ENCODE peak calls at places on chromosome 2, in six cellular contexts. One of them, this sample, is unnamed.

GRCh38 chr2:217695033-217695520 is 307.7 kb downstream of the TNS1 start:
- DNase-seq in upper lobe of left lung: no peak
- DNase-seq in breast epithelium: peak; percentile 84
- DNase-seq in HCT116: no peak
- DNase-seq in endothelial cell of umbilical vein: no peak
- DNase-seq in SK-N-SH: no peak
- DNase-seq in this sample: no peak

GRCh38 chr2:105775809-105776559 is 31.3 kb downstream of the NCK2 start:
- DNase-seq in upper lobe of left lung: no peak
- DNase-seq in breast epithelium: no peak
- DNase-seq in HCT116: no peak
- DNase-seq in endothelial cell of umbilical vein: no peak
- DNase-seq in SK-N-SH: peak; percentile 44
- DNase-seq in this sample: no peak

GRCh38 chr2:113831156-113831555 is 58.7 kb upstream of the ACTR3 start:
- DNase-seq in upper lobe of left lung: no peak
- DNase-seq in breast epithelium: peak; percentile 27
- DNase-seq in HCT116: no peak
- DNase-seq in endothelial cell of umbilical vein: no peak
- DNase-seq in SK-N-SH: no peak
- DNase-seq in this sample: peak; percentile 7

GRCh38 chr2:180707867-180708205 is 272.6 kb upstream of the UBE2E3 start:
- DNase-seq in upper lobe of left lung: no peak
- DNase-seq in breast epithelium: no peak
- DNase-seq in HCT116: peak; percentile 16
- DNase-seq in endothelial cell of umbilical vein: peak; percentile 26
- DNase-seq in SK-N-SH: no peak
- DNase-seq in this sample: no peak

GRCh38 chr2:200442471-200442870 is 67.4 kb downstream of the KCTD18 start:
- DNase-seq in upper lobe of left lung: no peak
- DNase-seq in breast epithelium: no peak
- DNase-seq in HCT116: no peak
- DNase-seq in endothelial cell of umbilical vein: no peak
- DNase-seq in SK-N-SH: no peak
- DNase-seq in this sample: no peak

GRCh38 chr2:138219961-138220360 is 255.7 kb downstream of the HNMT start:
- DNase-seq in upper lobe of left lung: no peak
- DNase-seq in breast epithelium: no peak
- DNase-seq in HCT116: no peak
- DNase-seq in endothelial cell of umbilical vein: no peak
- DNase-seq in SK-N-SH: no peak
- DNase-seq in this sample: no peak

GRCh38 chr2:233386382-233387041 is 32.2 kb downstream of the DGKD start:
- DNase-seq in upper lobe of left lung: no peak
- DNase-seq in breast epithelium: no peak
- DNase-seq in HCT116: no peak
- DNase-seq in endothelial cell of umbilical vein: peak; percentile 20
- DNase-seq in SK-N-SH: no peak
- DNase-seq in this sample: no peak

GRCh38 chr2:86776532-86776931 is 14.2 kb downstream of the CD8A start:
- DNase-seq in upper lobe of left lung: no peak
- DNase-seq in breast epithelium: no peak
- DNase-seq in HCT116: no peak
- DNase-seq in endothelial cell of umbilical vein: no peak
- DNase-seq in SK-N-SH: no peak
- DNase-seq in this sample: no peak

GRCh38 chr2:23585218-23585945 is 200.4 kb downstream of the KLHL29 start:
- DNase-seq in upper lobe of left lung: no peak
- DNase-seq in breast epithelium: no peak
- DNase-seq in HCT116: no peak
- DNase-seq in endothelial cell of umbilical vein: no peak
- DNase-seq in SK-N-SH: no peak
- DNase-seq in this sample: no peak

GRCh38 chr2:130824492-130825061 is 12.1 kb upstream of the ARHGEF4 start:
- DNase-seq in upper lobe of left lung: no peak
- DNase-seq in breast epithelium: no peak
- DNase-seq in HCT116: no peak
- DNase-seq in endothelial cell of umbilical vein: peak; percentile 74
- DNase-seq in SK-N-SH: no peak
- DNase-seq in this sample: no peak

GRCh38 chr2:164028764-164029534 is 293.1 kb upstream of the FIGN start:
- DNase-seq in upper lobe of left lung: no peak
- DNase-seq in breast epithelium: no peak
- DNase-seq in HCT116: no peak
- DNase-seq in endothelial cell of umbilical vein: no peak
- DNase-seq in SK-N-SH: no peak
- DNase-seq in this sample: no peak

GRCh38 chr2:223560704-223561435 is 41.3 kb downstream of the SCG2 start:
- DNase-seq in upper lobe of left lung: no peak
- DNase-seq in breast epithelium: no peak
- DNase-seq in HCT116: peak; percentile 88
- DNase-seq in endothelial cell of umbilical vein: no peak
- DNase-seq in SK-N-SH: no peak
- DNase-seq in this sample: no peak

GRCh38 chr2:220789961-220790360 is 782.1 kb downstream of the EPHA4 start:
- DNase-seq in upper lobe of left lung: no peak
- DNase-seq in breast epithelium: no peak
- DNase-seq in HCT116: no peak
- DNase-seq in endothelial cell of umbilical vein: no peak
- DNase-seq in SK-N-SH: no peak
- DNase-seq in this sample: no peak

GRCh38 chr2:199861116-199861774 is 10.3 kb upstream of the FTCDNL1 start:
- DNase-seq in upper lobe of left lung: no peak
- DNase-seq in breast epithelium: no peak
- DNase-seq in HCT116: peak; percentile 19
- DNase-seq in endothelial cell of umbilical vein: peak; percentile 27
- DNase-seq in SK-N-SH: peak; percentile 18
- DNase-seq in this sample: no peak

GRCh38 chr2:67880291-67880761 is 182.5 kb downstream of the C1D start:
- DNase-seq in upper lobe of left lung: no peak
- DNase-seq in breast epithelium: peak; percentile 21
- DNase-seq in HCT116: no peak
- DNase-seq in endothelial cell of umbilical vein: no peak
- DNase-seq in SK-N-SH: peak; percentile 60
- DNase-seq in this sample: peak; percentile 58

GRCh38 chr2:65349863-65350262 is 82.5 kb downstream of the SPRED2 start:
- DNase-seq in upper lobe of left lung: peak; percentile 48
- DNase-seq in breast epithelium: no peak
- DNase-seq in HCT116: no peak
- DNase-seq in endothelial cell of umbilical vein: peak; percentile 71
- DNase-seq in SK-N-SH: peak; percentile 81
- DNase-seq in this sample: peak; percentile 28

GRCh38 chr2:55768991-55769390 is 75.3 kb upstream of the PNPT1 start:
- DNase-seq in upper lobe of left lung: no peak
- DNase-seq in breast epithelium: no peak
- DNase-seq in HCT116: no peak
- DNase-seq in endothelial cell of umbilical vein: no peak
- DNase-seq in SK-N-SH: no peak
- DNase-seq in this sample: no peak

GRCh38 chr2:120893874-120894584 is 158.4 kb downstream of the GLI2 start:
- DNase-seq in upper lobe of left lung: no peak
- DNase-seq in breast epithelium: no peak
- DNase-seq in HCT116: no peak
- DNase-seq in endothelial cell of umbilical vein: no peak
- DNase-seq in SK-N-SH: no peak
- DNase-seq in this sample: no peak

DNA sequence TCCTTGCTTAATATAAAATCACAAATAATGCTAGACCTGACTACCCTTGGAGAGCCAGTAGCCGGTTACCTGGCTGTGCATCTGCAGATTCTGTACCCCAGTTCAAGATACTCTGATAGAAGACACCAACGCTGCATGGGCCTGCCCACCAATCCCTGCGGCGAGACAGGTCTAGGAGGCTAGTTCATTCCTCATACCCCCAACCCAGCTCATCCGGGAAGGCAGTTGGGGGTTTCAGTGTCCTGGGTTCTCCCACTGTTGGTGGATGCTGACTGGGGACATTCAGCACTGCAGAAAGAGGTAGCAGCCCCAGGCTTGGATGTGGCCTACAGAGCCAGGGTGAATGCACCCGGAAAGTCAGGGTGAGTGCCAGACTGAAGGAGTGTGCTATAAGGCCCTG is 29.7 kb upstream of the ATP6V1B1 start:
- DNase-seq in upper lobe of left lung: no peak
- DNase-seq in breast epithelium: no peak
- DNase-seq in HCT116: no peak
- DNase-seq in endothelial cell of umbilical vein: no peak
- DNase-seq in SK-N-SH: no peak
- DNase-seq in this sample: no peak
- H3K27me3 ChIP-seq in upper lobe of left lung: peaks cover 42% of the 10 kb centered on the region
- H3K27me3 ChIP-seq in breast epithelium: no peaks in the 10 kb centered on the region
- H3K27me3 ChIP-seq in HCT116: no peaks in the 10 kb centered on the region
- H3K27me3 ChIP-seq in endothelial cell of umbilical vein: peaks cover 97% of the 10 kb centered on the region
- H3K27me3 ChIP-seq in SK-N-SH: no peaks in the 10 kb centered on the region
- H3K27me3 ChIP-seq in this sample: peaks cover 29% of the 10 kb centered on the region

DNA sequence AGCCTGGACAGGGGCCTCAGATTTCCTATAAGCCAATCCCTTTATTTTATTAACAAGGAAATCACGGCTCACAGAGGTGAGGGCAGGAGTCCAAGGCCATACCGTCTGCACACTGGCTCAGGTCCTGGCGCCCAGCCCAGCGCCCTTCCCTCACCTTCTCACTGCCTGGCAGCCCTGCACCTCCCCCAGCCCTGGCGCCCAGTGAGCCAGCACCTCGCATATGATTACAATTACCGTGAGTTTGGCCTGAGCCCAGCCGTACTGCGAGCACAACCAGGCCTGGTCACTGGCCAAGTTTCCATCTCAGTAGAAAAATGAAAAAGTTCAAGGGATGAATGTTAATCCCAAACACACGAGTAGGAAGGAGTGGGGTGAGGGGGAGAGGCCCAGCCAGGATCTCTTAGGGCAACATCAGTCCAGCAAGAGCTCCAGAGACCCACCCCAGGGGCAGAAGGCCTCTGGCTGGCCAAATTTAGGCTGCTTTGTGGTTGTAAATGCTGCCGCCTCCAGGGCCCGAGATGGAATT is 68.4 kb downstream of the MCFD2 start:
- DNase-seq in upper lobe of left lung: peak; percentile 97
- DNase-seq in breast epithelium: peak; percentile 96
- DNase-seq in HCT116: no peak
- DNase-seq in endothelial cell of umbilical vein: peak; percentile 96
- DNase-seq in SK-N-SH: peak; percentile 91
- DNase-seq in this sample: peak; percentile 95
- TF ChIP-seq POLR2AphosphoS5 in upper lobe of left lung: peak; percentile 89
- TF ChIP-seq POLR2AphosphoS5 in breast epithelium: peak; percentile 93
- TF ChIP-seq POLR2AphosphoS5 in HCT116: peak; percentile 37
- TF ChIP-seq POLR2AphosphoS5 in endothelial cell of umbilical vein: peak; percentile 57
- TF ChIP-seq POLR2AphosphoS5 in SK-N-SH: peak; percentile 98
- TF ChIP-seq POLR2AphosphoS5 in this sample: peak; percentile 94

GRCh38 chr2:10076511-10076910 is 3.7 kb downstream of the CYS1 start:
- DNase-seq in upper lobe of left lung: no peak
- DNase-seq in breast epithelium: no peak
- DNase-seq in HCT116: no peak
- DNase-seq in endothelial cell of umbilical vein: no peak
- DNase-seq in SK-N-SH: no peak
- DNase-seq in this sample: no peak

GRCh38 chr2:10075571-10076209 is 4.5 kb downstream of the CYS1 start:
- DNase-seq in upper lobe of left lung: no peak
- DNase-seq in breast epithelium: no peak
- DNase-seq in HCT116: no peak
- DNase-seq in endothelial cell of umbilical vein: no peak
- DNase-seq in SK-N-SH: no peak
- DNase-seq in this sample: no peak

GRCh38 chr2:10078704-10079191 is 1.5 kb downstream of the CYS1 start:
- DNase-seq in upper lobe of left lung: no peak
- DNase-seq in breast epithelium: no peak
- DNase-seq in HCT116: no peak
- DNase-seq in endothelial cell of umbilical vein: no peak
- DNase-seq in SK-N-SH: no peak
- DNase-seq in this sample: no peak

GRCh38 chr2:10078001-10078400 is 2.2 kb downstream of the CYS1 start:
- DNase-seq in upper lobe of left lung: no peak
- DNase-seq in breast epithelium: no peak
- DNase-seq in HCT116: no peak
- DNase-seq in endothelial cell of umbilical vein: no peak
- DNase-seq in SK-N-SH: no peak
- DNase-seq in this sample: no peak

GRCh38 chr2:10076988-10077527 is 3.2 kb downstream of the CYS1 start:
- DNase-seq in upper lobe of left lung: no peak
- DNase-seq in breast epithelium: no peak
- DNase-seq in HCT116: no peak
- DNase-seq in endothelial cell of umbilical vein: no peak
- DNase-seq in SK-N-SH: no peak
- DNase-seq in this sample: no peak
- H3K27me3 ChIP-seq in upper lobe of left lung: peaks cover 15% of the 10 kb centered on the region
- H3K27me3 ChIP-seq in breast epithelium: no peaks in the 10 kb centered on the region
- H3K27me3 ChIP-seq in HCT116: no peaks in the 10 kb centered on the region
- H3K27me3 ChIP-seq in endothelial cell of umbilical vein: peaks cover 41% of the 10 kb centered on the region
- H3K27me3 ChIP-seq in SK-N-SH: peaks cover 47% of the 10 kb centered on the region
- H3K27me3 ChIP-seq in this sample: no peaks in the 10 kb centered on the region

DNA sequence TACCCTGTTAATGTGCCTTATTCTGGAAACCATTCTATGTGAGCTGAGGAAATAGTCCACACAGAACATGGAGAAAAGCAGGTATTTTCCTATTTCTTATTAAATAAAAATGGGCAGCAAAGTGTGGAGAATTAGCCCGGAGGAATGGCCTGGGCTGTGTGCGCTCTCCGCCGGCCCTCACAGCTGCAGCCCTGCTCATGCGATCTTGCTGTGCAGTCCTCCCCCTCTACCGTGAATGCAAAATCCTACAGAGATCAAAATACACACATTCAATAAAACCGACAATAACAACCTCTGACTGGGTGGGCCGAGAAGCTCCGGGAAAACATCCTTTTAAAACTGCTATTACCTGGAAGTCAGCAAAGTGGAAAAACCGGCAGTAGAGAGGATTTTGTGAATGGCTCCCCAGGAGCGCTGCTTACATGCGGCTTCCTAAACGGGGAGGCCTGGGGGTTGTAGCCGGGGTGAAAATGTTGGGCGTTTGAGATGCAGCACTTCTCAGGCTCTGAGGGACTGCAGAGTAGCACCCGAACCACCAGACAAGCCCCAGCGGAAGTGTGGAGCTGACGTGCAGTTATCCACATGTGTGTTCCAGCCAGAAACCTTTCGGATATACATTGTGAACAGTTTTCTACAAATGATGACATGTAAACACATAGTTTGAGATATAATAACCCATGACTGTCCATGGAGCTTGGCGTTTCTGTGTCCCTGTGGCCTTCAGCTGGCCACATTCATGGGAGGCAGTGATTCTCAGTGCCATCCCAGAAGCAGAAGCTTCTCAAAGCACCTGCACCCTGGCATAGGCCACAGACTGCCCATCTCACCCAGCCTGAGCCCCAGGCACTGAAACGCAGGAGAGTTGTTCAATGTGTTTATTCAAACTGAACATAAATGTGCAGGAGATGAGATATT is 94.3 kb upstream of the ALKAL2 start:
- DNase-seq in upper lobe of left lung: no peak
- DNase-seq in breast epithelium: no peak
- DNase-seq in HCT116: no peak
- DNase-seq in endothelial cell of umbilical vein: no peak
- DNase-seq in SK-N-SH: no peak
- DNase-seq in this sample: no peak
- TF ChIP-seq POLR2AphosphoS5 in upper lobe of left lung: no peak
- TF ChIP-seq POLR2AphosphoS5 in breast epithelium: no peak
- TF ChIP-seq POLR2AphosphoS5 in HCT116: no peak
- TF ChIP-seq POLR2AphosphoS5 in endothelial cell of umbilical vein: no peak
- TF ChIP-seq POLR2AphosphoS5 in SK-N-SH: no peak
- TF ChIP-seq POLR2AphosphoS5 in this sample: no peak

GRCh38 chr2:94759211-94759610 is 112.0 kb upstream of the TEKT4 start:
- DNase-seq in upper lobe of left lung: no peak
- DNase-seq in breast epithelium: no peak
- DNase-seq in HCT116: peak; percentile 23
- DNase-seq in endothelial cell of umbilical vein: no peak
- DNase-seq in SK-N-SH: no peak
- DNase-seq in this sample: no peak

GRCh38 chr2:94758546-94758945 is 112.7 kb upstream of the TEKT4 start:
- DNase-seq in upper lobe of left lung: no peak
- DNase-seq in breast epithelium: no peak
- DNase-seq in HCT116: no peak
- DNase-seq in endothelial cell of umbilical vein: no peak
- DNase-seq in SK-N-SH: no peak
- DNase-seq in this sample: no peak

GRCh38 chr2:94753466-94753998 is 117.7 kb upstream of the TEKT4 start:
- DNase-seq in upper lobe of left lung: no peak
- DNase-seq in breast epithelium: no peak
- DNase-seq in HCT116: no peak
- DNase-seq in endothelial cell of umbilical vein: no peak
- DNase-seq in SK-N-SH: no peak
- DNase-seq in this sample: no peak
- H3K27me3 ChIP-seq in upper lobe of left lung: no peaks in the 10 kb centered on the region
- H3K27me3 ChIP-seq in breast epithelium: no peaks in the 10 kb centered on the region
- H3K27me3 ChIP-seq in HCT116: peaks cover 27% of the 10 kb centered on the region
- H3K27me3 ChIP-seq in endothelial cell of umbilical vein: no peaks in the 10 kb centered on the region
- H3K27me3 ChIP-seq in SK-N-SH: no peaks in the 10 kb centered on the region
- H3K27me3 ChIP-seq in this sample: no peaks in the 10 kb centered on the region

This sample was measured in prostate gland.